ENCODE peak calls at places on chromosomes 5 and 9, in nine cellular contexts. U is lower lobe of right lung; Q is stimulated activated naive CD8-positive, alpha-beta T cell treated with anti-CD3 and anti-CD28 coated beads, Interleukin-15, amount 100 ng/mL, for 72 hours; P is omental fat pad; S is GM06990; A is fibroblast of the conjunctiva; J is stimulated activated CD4-positive, alpha-beta T cell treated with anti-CD3 and anti-CD28 coated beads, Interleukin-1b, Interleukin-23, amount 100 ng/mL, for 24 hours; V is psoas muscle; H is stimulated activated CD8-positive, alpha-beta memory T cell treated with anti-CD3 and anti-CD28 coated beads, Interleukin-15, amount 100 ng/mL, for 1 hour. W is an unnamed sample.
A peak's percentile ranks its signal among the peaks of the same experiment; 100 is the strongest.

GRCh38 chr5:99063737-99064136 is 134.9 kb upstream of the CHD1 start:
- DNase-seq in U (no peak), Q (no peak), P (no peak), S (no peak), A (no peak), J (no peak), V (no peak), H (no peak), W (no peak)

GRCh38 chr5:59158165-59158564 is 575.3 kb downstream of the RAB3C start:
- DNase-seq in U (no peak), Q (no peak), P (no peak), S (no peak), A (no peak), J (no peak), V (no peak), H (no peak), W (no peak)

GRCh38 chr9:15722888-15723287 is 170.0 kb downstream of the CCDC171 start:
- DNase-seq in U (no peak), Q (no peak), P (no peak), S (no peak), A (no peak), J (no peak), V (no peak), H (no peak), W (no peak)

GRCh38 chr5:10288600-10289213 is 19.0 kb downstream of the CMBL start:
- DNase-seq in U (peak; percentile 87), Q (peak; percentile 22), P (peak; percentile 57), S (peak; percentile 45), A (no peak), J (no peak), V (peak; percentile 82), H (no peak), W (peak; percentile 37)

GRCh38 chr9:121736147-121736721 is 84.8 kb downstream of the DAB2IP start:
- DNase-seq in U (peak; percentile 88), Q (no peak), P (peak; percentile 41), S (no peak), A (no peak), J (no peak), V (peak; percentile 79), H (no peak), W (no peak)

GRCh38 chr5:147509710-147510651 is at the start of gene DPYSL3:
- DNase-seq in U (peak; percentile 67), Q (no peak), P (peak; percentile 27), S (peak; percentile 54), A (peak; percentile 64), J (no peak), V (peak; percentile 81), H (no peak), W (peak; percentile 56)

GRCh38 chr5:176548967-176549444 is at the start of gene CDHR2:
- DNase-seq in U (no peak), Q (no peak), P (no peak), S (no peak), A (no peak), J (no peak), V (no peak), H (no peak), W (no peak)

GRCh38 chr9:5630038-5630507 is 1.2 kb downstream of the RIC1 start:
- DNase-seq in U (no peak), Q (no peak), P (no peak), S (peak; percentile 15), A (no peak), J (no peak), V (no peak), H (no peak), W (peak; percentile 48)